ENCODE peak calls at places on chromosome X, in seven cellular contexts. One of them, this sample, is unnamed. For H3K27me3, the result is how much of the 10 kb centered on the place peaks cover.

GRCh38 chrX:119887721-119888425 is 7.8 kb upstream of the AKAP14 start:
- DNase-seq in transverse colon: peak
- DNase-seq in suprapubic skin: peak
- DNase-seq in stomach: peak
- DNase-seq in endothelial cell of umbilical vein: peak
- DNase-seq in GM23338: peak
- DNase-seq in HepG2: peak
- DNase-seq in this sample: peak

GRCh38 chrX:15525664-15526416 is 25.2 kb downstream of the BMX start:
- DNase-seq in endothelial cell of umbilical vein: peak
- DNase-seq in stomach: no peak
- DNase-seq in GM23338: no peak
- DNase-seq in transverse colon: no peak
- DNase-seq in suprapubic skin: no peak
- DNase-seq in HepG2: no peak
- DNase-seq in this sample: no peak

GRCh38 chrX:10030570-10030969 is 63.4 kb downstream of the CLDN34 start:
- DNase-seq in endothelial cell of umbilical vein: no peak
- DNase-seq in GM23338: no peak
- DNase-seq in stomach: no peak
- DNase-seq in transverse colon: no peak
- DNase-seq in HepG2: peak
- DNase-seq in suprapubic skin: no peak
- DNase-seq in this sample: no peak

GRCh38 chrX:84453351-84454246 is 48.7 kb downstream of the HDX start:
- DNase-seq in transverse colon: no peak
- DNase-seq in endothelial cell of umbilical vein: no peak
- DNase-seq in HepG2: no peak
- DNase-seq in suprapubic skin: no peak
- DNase-seq in stomach: no peak
- DNase-seq in GM23338: no peak
- DNase-seq in this sample: no peak

GRCh38 chrX:32998776-32999175 is 212.6 kb downstream of the DMD start:
- DNase-seq in HepG2: no peak
- DNase-seq in suprapubic skin: no peak
- DNase-seq in stomach: no peak
- DNase-seq in endothelial cell of umbilical vein: no peak
- DNase-seq in transverse colon: no peak
- DNase-seq in GM23338: no peak
- DNase-seq in this sample: no peak

GRCh38 chrX:122866527-122866926 is 317.6 kb upstream of the GRIA3 start:
- DNase-seq in suprapubic skin: no peak
- DNase-seq in GM23338: no peak
- DNase-seq in HepG2: no peak
- DNase-seq in stomach: no peak
- DNase-seq in transverse colon: no peak
- DNase-seq in endothelial cell of umbilical vein: peak
- DNase-seq in this sample: no peak

GRCh38 chrX:15391850-15392249 is 7.6 kb upstream of the VEGFD start:
- DNase-seq in transverse colon: no peak
- DNase-seq in endothelial cell of umbilical vein: no peak
- DNase-seq in GM23338: peak
- DNase-seq in stomach: no peak
- DNase-seq in suprapubic skin: no peak
- DNase-seq in HepG2: no peak
- DNase-seq in this sample: no peak

GRCh38 chrX:75211976-75212375 is 55.9 kb upstream of the ABCB7 start:
- DNase-seq in GM23338: no peak
- DNase-seq in endothelial cell of umbilical vein: no peak
- DNase-seq in HepG2: no peak
- DNase-seq in suprapubic skin: no peak
- DNase-seq in stomach: no peak
- DNase-seq in transverse colon: no peak
- DNase-seq in this sample: no peak

GRCh38 chrX:9327086-9327746 is 137.6 kb upstream of the TBL1X start:
- DNase-seq in suprapubic skin: no peak
- DNase-seq in GM23338: no peak
- DNase-seq in transverse colon: no peak
- DNase-seq in endothelial cell of umbilical vein: no peak
- DNase-seq in stomach: no peak
- DNase-seq in HepG2: no peak
- DNase-seq in this sample: no peak

GRCh38 chrX:48458711-48459110 is 11.3 kb downstream of the SLC38A5 start:
- DNase-seq in transverse colon: no peak
- DNase-seq in stomach: peak
- DNase-seq in HepG2: no peak
- DNase-seq in GM23338: no peak
- DNase-seq in endothelial cell of umbilical vein: no peak
- DNase-seq in suprapubic skin: no peak
- DNase-seq in this sample: no peak

GRCh38 chrX:119410027-119410819 is 11.1 kb downstream of the SLC25A43 start:
- DNase-seq in GM23338: no peak
- DNase-seq in suprapubic skin: peak
- DNase-seq in endothelial cell of umbilical vein: no peak
- DNase-seq in HepG2: peak
- DNase-seq in stomach: peak
- DNase-seq in transverse colon: peak
- DNase-seq in this sample: peak

DNA sequence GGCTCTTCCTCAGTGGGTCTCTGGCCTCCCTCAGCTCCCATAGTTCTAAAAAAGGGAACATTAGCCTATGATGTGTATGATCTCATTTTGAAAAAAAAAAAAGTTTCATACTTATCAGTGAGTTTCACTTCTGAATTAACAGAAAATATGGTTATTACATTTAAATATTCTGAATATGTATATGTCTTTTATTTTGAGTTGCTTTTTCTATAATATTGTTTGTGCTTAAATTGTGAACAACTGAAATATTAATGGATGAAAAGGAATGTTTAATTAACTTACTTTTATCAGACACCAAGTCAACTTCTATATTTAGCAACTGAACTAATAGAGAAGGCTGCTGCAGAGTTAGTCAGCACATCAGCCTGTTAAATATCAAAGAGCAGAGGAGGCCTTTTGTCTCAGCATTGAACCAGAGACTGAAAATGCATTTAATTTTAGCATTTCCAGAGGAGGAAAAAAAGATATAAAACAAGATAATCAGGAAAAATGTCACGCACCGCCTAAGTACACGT is 20.4 kb upstream of the FHL1 start:
- DNase-seq in transverse colon: no peak
- DNase-seq in stomach: no peak
- DNase-seq in endothelial cell of umbilical vein: no peak
- DNase-seq in HepG2: no peak
- DNase-seq in GM23338: no peak
- DNase-seq in suprapubic skin: no peak
- DNase-seq in this sample: no peak
- TF ChIP-seq POLR2AphosphoS5 in transverse colon: no peak
- TF ChIP-seq POLR2AphosphoS5 in stomach: no peak
- TF ChIP-seq POLR2AphosphoS5 in endothelial cell of umbilical vein: no peak
- TF ChIP-seq POLR2AphosphoS5 in HepG2: no peak
- TF ChIP-seq POLR2AphosphoS5 in GM23338: no peak
- TF ChIP-seq POLR2AphosphoS5 in suprapubic skin: no peak
- TF ChIP-seq POLR2AphosphoS5 in this sample: no peak

GRCh38 chrX:88146577-88146976 is 600.4 kb upstream of the CPXCR1 start:
- DNase-seq in suprapubic skin: no peak
- DNase-seq in HepG2: no peak
- DNase-seq in endothelial cell of umbilical vein: no peak
- DNase-seq in transverse colon: no peak
- DNase-seq in stomach: no peak
- DNase-seq in GM23338: no peak
- DNase-seq in this sample: no peak
- H3K27me3 ChIP-seq in suprapubic skin: under half
- H3K27me3 ChIP-seq in HepG2: under half
- H3K27me3 ChIP-seq in endothelial cell of umbilical vein: under half
- H3K27me3 ChIP-seq in transverse colon: under half
- H3K27me3 ChIP-seq in stomach: under half
- H3K27me3 ChIP-seq in GM23338: under half
- H3K27me3 ChIP-seq in this sample: under half

GRCh38 chrX:116281106-116281505 is 110.6 kb downstream of the AGTR2 start:
- DNase-seq in transverse colon: peak
- DNase-seq in suprapubic skin: no peak
- DNase-seq in stomach: no peak
- DNase-seq in GM23338: peak
- DNase-seq in HepG2: no peak
- DNase-seq in endothelial cell of umbilical vein: no peak
- DNase-seq in this sample: no peak
- H3K27ac ChIP-seq in transverse colon: no peak
- H3K27ac ChIP-seq in suprapubic skin: no peak
- H3K27ac ChIP-seq in stomach: no peak
- H3K27ac ChIP-seq in GM23338: no peak
- H3K27ac ChIP-seq in HepG2: no peak
- H3K27ac ChIP-seq in endothelial cell of umbilical vein: no peak
- H3K27ac ChIP-seq in this sample: no peak

GRCh38 chrX:22542641-22543040 is 269.9 kb downstream of the CBLL2 start:
- DNase-seq in endothelial cell of umbilical vein: no peak
- DNase-seq in suprapubic skin: no peak
- DNase-seq in GM23338: no peak
- DNase-seq in stomach: no peak
- DNase-seq in HepG2: no peak
- DNase-seq in transverse colon: no peak
- DNase-seq in this sample: no peak
- TF ChIP-seq POLR2AphosphoS5 in endothelial cell of umbilical vein: no peak
- TF ChIP-seq POLR2AphosphoS5 in suprapubic skin: no peak
- TF ChIP-seq POLR2AphosphoS5 in GM23338: no peak
- TF ChIP-seq POLR2AphosphoS5 in stomach: no peak
- TF ChIP-seq POLR2AphosphoS5 in HepG2: no peak
- TF ChIP-seq POLR2AphosphoS5 in transverse colon: no peak
- TF ChIP-seq POLR2AphosphoS5 in this sample: no peak